ENCODE peak calls at places on chromosomes 1 and 21, in four cellular contexts. Y is SK-N-SH, O is K562, J is HepG2. Q is an unnamed sample.

GRCh38 chr21:40208206-40208950 is 341.1 kb downstream of the PCP4 start:
- DNase-seq in Y (no peak), O (no peak), J (no peak), Q (no peak)

GRCh38 chr1:160834945-160835565 is 27.6 kb downstream of the CD244 start:
- DNase-seq in J (peak; percentile 22), O (peak; percentile 38), Y (peak; percentile 23), Q (peak; percentile 22)

GRCh38 chr1:155479205-155479604 is 83.4 kb downstream of the ASH1L start:
- DNase-seq in O (no peak), J (no peak), Y (no peak), Q (no peak)

GRCh38 chr1:230857077-230857476 is 11.2 kb downstream of the C1orf198 start:
- DNase-seq in O (no peak), J (no peak), Y (no peak), Q (no peak)

GRCh38 chr21:45698493-45698947 is 55.0 kb downstream of the PCBP3 start:
- DNase-seq in Y (no peak), O (no peak), J (no peak), Q (no peak)

GRCh38 chr1:65429078-65429477 is 8.6 kb downstream of the LEPR start:
- DNase-seq in Y (no peak), O (peak; percentile 41), J (no peak), Q (no peak)

GRCh38 chr1:23624440-23624839 is 65.1 kb upstream of the ID3 start:
- DNase-seq in J (no peak), O (no peak), Y (no peak), Q (no peak)

GRCh38 chr1:97050501-97050900 is 328.9 kb downstream of the PTBP2 start:
- DNase-seq in J (no peak), Y (peak; percentile 3), O (no peak), Q (peak; percentile 10)

GRCh38 chr1:180188679-180189175 is 34.1 kb downstream of the QSOX1 start:
- DNase-seq in J (no peak), Y (no peak), O (no peak), Q (no peak)

GRCh38 chr1:228007801-228008341 is 1.1 kb downstream of the WNT3A start:
- DNase-seq in O (no peak), J (no peak), Y (peak; percentile 43), Q (no peak)

GRCh38 chr1:183810172-183810571 is 5.3 kb downstream of the RGL1 start:
- DNase-seq in O (no peak), Y (no peak), J (no peak), Q (no peak)

GRCh38 chr1:59673575-59674467 is 140.9 kb upstream of the HOOK1 start:
- DNase-seq in Y (no peak), O (no peak), J (no peak), Q (no peak)

GRCh38 chr1:55898191-55898590 is 681.2 kb downstream of the PLPP3 start:
- DNase-seq in Y (no peak), O (no peak), J (peak; percentile 5), Q (no peak)

GRCh38 chr1:155698382-155699038 is 9.6 kb downstream of the DAP3 start:
- DNase-seq in J (peak; percentile 81), O (no peak), Y (no peak), Q (no peak)

GRCh38 chr1:96973605-96974004 is 252.0 kb downstream of the PTBP2 start:
- DNase-seq in J (no peak), O (no peak), Y (no peak), Q (no peak)

GRCh38 chr1:201419241-201419640 is 2.3 kb downstream of the TNNI1 start:
- DNase-seq in J (no peak), O (no peak), Y (no peak), Q (no peak)

GRCh38 chr1:228823200-228823599 is 87.9 kb downstream of the RHOU start:
- DNase-seq in Y (no peak), J (no peak), O (no peak), Q (no peak)

GRCh38 chr21:38520511-38520910 is 22.2 kb upstream of the ERG start:
- DNase-seq in J (no peak), O (no peak), Y (no peak), Q (no peak)

GRCh38 chr1:64095832-64096231 is 107.6 kb upstream of the UBE2U start:
- DNase-seq in J (no peak), Y (no peak), O (no peak), Q (no peak)
- H3K4me1 ChIP-seq in J (no peaks in the 10 kb centered on the region), Y (peaks cover 15% of the 10 kb centered on the region), O (no peaks in the 10 kb centered on the region), Q (no peaks in the 10 kb centered on the region)

GRCh38 chr1:113392541-113392940 is 2.2 kb downstream of the MAGI3 start:
- DNase-seq in O (no peak), J (no peak), Y (no peak), Q (no peak)
- TF ChIP-seq ELF1 in O (no peak), J (no peak), Y (no peak), Q (no peak)

DNA sequence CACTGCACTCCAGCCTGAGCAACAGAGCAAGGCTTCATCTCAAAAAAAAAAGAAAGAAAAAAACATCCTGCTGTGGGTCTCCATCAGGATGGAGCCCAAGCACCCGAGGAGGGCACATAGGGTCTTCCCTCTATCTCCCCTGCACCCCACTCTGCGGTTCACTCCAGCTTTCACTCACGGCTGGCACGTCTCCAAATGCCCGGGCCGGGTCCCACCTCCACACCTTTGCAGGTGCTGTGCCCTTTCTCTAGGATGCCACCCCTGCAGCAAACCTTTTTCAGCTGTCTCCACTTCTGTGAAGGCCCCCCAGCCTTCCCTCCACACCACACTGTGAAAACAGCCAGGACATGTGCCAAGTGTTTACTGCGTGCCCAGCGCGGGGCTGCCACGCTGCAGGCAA is 22.4 kb upstream of the DDOST start:
- DNase-seq in O (no peak), Y (no peak), J (no peak), Q (no peak)
- H3K4me1 ChIP-seq in O (no peaks in the 10 kb centered on the region), Y (no peaks in the 10 kb centered on the region), J (peaks cover 39% of the 10 kb centered on the region), Q (no peaks in the 10 kb centered on the region)

GRCh38 chr21:33350676-33351075 is 25.9 kb downstream of the IFNAR1 start:
- DNase-seq in J (no peak), O (no peak), Y (no peak), Q (no peak)

GRCh38 chr21:33345751-33346238 is 21.0 kb downstream of the IFNAR1 start:
- DNase-seq in Y (no peak), O (no peak), J (no peak), Q (no peak)

DNA sequence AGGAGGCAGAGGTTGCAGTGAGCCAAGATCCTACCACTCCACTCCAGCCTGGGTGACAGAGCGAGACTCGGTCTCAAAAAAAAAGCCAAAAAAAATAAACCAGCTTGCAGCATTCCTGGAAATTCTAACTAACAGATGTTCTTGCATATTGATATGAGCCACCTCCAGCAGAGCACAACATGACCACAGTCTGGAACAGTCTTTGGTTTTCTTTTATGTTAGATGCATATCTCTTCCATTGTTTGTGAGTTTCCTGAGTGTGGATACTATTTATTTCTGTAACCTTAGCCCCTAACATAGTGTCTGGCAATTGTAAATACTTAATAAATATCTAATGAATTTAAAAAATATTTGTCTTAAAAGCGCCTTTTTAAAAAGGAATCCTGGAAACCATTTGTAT is 24.0 kb downstream of the IFNAR1 start:
- DNase-seq in Y (no peak), J (no peak), O (no peak), Q (no peak)
- TF ChIP-seq ELF1 in Y (no peak), J (no peak), O (no peak), Q (no peak)

GRCh38 chr21:33206771-33207290 is 22.9 kb upstream of the IFNAR2 start:
- DNase-seq in J (no peak), O (no peak), Y (no peak), Q (no peak)

GRCh38 chr21:33207471-33208149 is 22.1 kb upstream of the IFNAR2 start:
- DNase-seq in O (no peak), Y (no peak), J (no peak), Q (no peak)

GRCh38 chr21:33202464-33203363 is 27.0 kb upstream of the IFNAR2 start:
- DNase-seq in O (no peak), J (no peak), Y (no peak), Q (no peak)

GRCh38 chr21:33203371-33203724 is 26.4 kb upstream of the IFNAR2 start:
- DNase-seq in O (no peak), J (no peak), Y (no peak), Q (no peak)

GRCh38 chr21:33205476-33205875 is 24.3 kb upstream of the IFNAR2 start:
- DNase-seq in O (no peak), Y (no peak), J (no peak), Q (no peak)
- H3K4me1 ChIP-seq in O (peaks cover 12% of the 10 kb centered on the region), Y (peaks cover 5% of the 10 kb centered on the region), J (peaks cover 47% of the 10 kb centered on the region), Q (peaks cover 24% of the 10 kb centered on the region)

GRCh38 chr1:4825841-4826450 is 171.5 kb downstream of the AJAP1 start:
- DNase-seq in Y (peak; percentile 58), O (no peak), J (peak; percentile 25), Q (no peak)
- TF ChIP-seq ELF1 in Y (no peak), O (no peak), J (no peak), Q (no peak)